ENCODE peak calls at places on chromosomes 11 and 22, in five cellular contexts. D is LoVo, S is nephron progenitor cell, C is iPS-NIHi11, G is cardiac muscle cell. A is an unnamed sample.

GRCh38 chr11:11865449-11865848 is 23.7 kb downstream of the USP47 start:
- DNase-seq in D (no peak), S (no peak), C (no peak), G (no peak), A (no peak)

GRCh38 chr11:132187814-132188213 is 817.4 kb downstream of the NTM start:
- DNase-seq in D (no peak), S (no peak), C (no peak), G (peak; percentile 2), A (no peak)

GRCh38 chr11:71373791-71374454 is 74.3 kb downstream of the DHCR7 start:
- DNase-seq in D (no peak), S (no peak), C (no peak), G (no peak), A (no peak)

GRCh38 chr22:20239063-20239950 is 28.8 kb downstream of the RTN4R start:
- DNase-seq in D (no peak), S (peak; percentile 62), C (peak; percentile 61), G (peak; percentile 32), A (no peak)

GRCh38 chr11:17585911-17586695 is 39.0 kb downstream of the OTOG start:
- DNase-seq in D (no peak), S (no peak), C (no peak), G (no peak), A (no peak)

GRCh38 chr11:831951-832528 is 712 bp upstream of the CD151 start:
- DNase-seq in D (no peak), S (no peak), C (no peak), G (no peak), A (no peak)

GRCh38 chr11:119210035-119210434 is 3.9 kb downstream of the CBL start:
- DNase-seq in D (no peak), S (no peak), C (no peak), G (no peak), A (no peak)

GRCh38 chr22:46122980-46123693 is 27.2 kb upstream of the PPARA start:
- DNase-seq in D (no peak), S (no peak), C (no peak), G (no peak), A (no peak)

GRCh38 chr11:120173771-120174170 is 35.9 kb upstream of the TRIM29 start:
- DNase-seq in D (no peak), S (no peak), C (no peak), G (peak; percentile 25), A (no peak)

GRCh38 chr11:87819141-87819540 is 356.1 kb downstream of the RAB38 start:
- DNase-seq in D (no peak), S (no peak), C (no peak), G (peak; percentile 2), A (no peak)

GRCh38 chr11:72326151-72326842 is 82.3 kb upstream of the PHOX2A start:
- DNase-seq in D (no peak), S (no peak), C (no peak), G (peak; percentile 34), A (no peak)